ENCODE peak calls at places on chromosomes 1 and 21, in eight cellular contexts. E, H, C, D, P, F, U and M are unnamed samples. For H3K36me3, the result is how much of the 10 kb centered on the place peaks cover.

GRCh38 chr1:24927473-24927872 is 2.6 kb downstream of the RUNX3 start:
- DNase-seq in E (no peak), H (peak), C (no peak), D (no peak), P (no peak), F (no peak), U (no peak), M (no peak)

GRCh38 chr1:112092656-112093371 is 103.3 kb upstream of the KCND3 start:
- DNase-seq in E (no peak), H (no peak), C (no peak), D (no peak), P (no peak), F (no peak), U (no peak), M (no peak)

GRCh38 chr21:37700641-37701202 is 215.5 kb downstream of the KCNJ6 start:
- DNase-seq in E (no peak), H (no peak), C (peak), D (peak), P (peak), F (no peak), U (peak), M (no peak)

GRCh38 chr21:45376459-45377324 is 28.3 kb upstream of the COL18A1 start:
- DNase-seq in E (peak), H (no peak), C (peak), D (no peak), P (no peak), F (peak), U (no peak), M (no peak)

GRCh38 chr1:216457356-216457755 is 34.1 kb upstream of the USH2A start:
- DNase-seq in E (no peak), H (no peak), C (no peak), D (no peak), P (no peak), F (no peak), U (no peak), M (no peak)

GRCh38 chr1:107936498-107937481 is 28.2 kb downstream of the VAV3 start:
- DNase-seq in E (peak), H (peak), C (no peak), D (no peak), P (peak), F (no peak), U (peak), M (peak)

GRCh38 chr1:59290173-59290954 is 6.5 kb upstream of the FGGY start:
- DNase-seq in E (no peak), H (no peak), C (peak), D (no peak), P (peak), F (no peak), U (peak), M (no peak)

GRCh38 chr1:25208561-25209222 is 23.6 kb downstream of the SYF2 start:
- DNase-seq in E (no peak), H (no peak), C (no peak), D (no peak), P (no peak), F (no peak), U (no peak), M (no peak)

GRCh38 chr1:236491469-236492136 is 32.2 kb upstream of the LGALS8 start:
- DNase-seq in E (no peak), H (no peak), C (no peak), D (no peak), P (no peak), F (no peak), U (no peak), M (no peak)

GRCh38 chr1:81032973-81033425 is 767.7 kb upstream of the ADGRL2 start:
- DNase-seq in E (no peak), H (no peak), C (no peak), D (no peak), P (no peak), F (no peak), U (no peak), M (no peak)

GRCh38 chr1:67532452-67533216 is 102.4 kb upstream of the SERBP1 start:
- DNase-seq in E (peak), H (no peak), C (peak), D (peak), P (peak), F (peak), U (peak), M (peak)

GRCh38 chr1:166730299-166730888 is 108.9 kb upstream of the POGK start:
- DNase-seq in E (no peak), H (no peak), C (no peak), D (no peak), P (peak), F (no peak), U (no peak), M (no peak)

GRCh38 chr1:108715932-108716331 is 3.2 kb downstream of the FNDC7 start:
- DNase-seq in E (no peak), H (no peak), C (no peak), D (no peak), P (no peak), F (no peak), U (no peak), M (no peak)

GRCh38 chr1:163836446-163836845 is 514.7 kb downstream of the NUF2 start:
- DNase-seq in E (no peak), H (no peak), C (no peak), D (no peak), P (no peak), F (no peak), U (no peak), M (no peak)

GRCh38 chr21:34553199-34553952 is 41.4 kb upstream of the KCNE1 start:
- DNase-seq in E (no peak), H (no peak), C (no peak), D (no peak), P (peak), F (no peak), U (peak), M (no peak)

GRCh38 chr1:29119365-29119929 is 4.3 kb downstream of the TMEM200B start:
- DNase-seq in E (no peak), H (no peak), C (no peak), D (no peak), P (no peak), F (peak), U (no peak), M (no peak)

GRCh38 chr1:18974616-18975015 is 18.1 kb upstream of the IFFO2 start:
- DNase-seq in E (no peak), H (no peak), C (no peak), D (no peak), P (no peak), F (no peak), U (no peak), M (no peak)

GRCh38 chr1:18569811-18570545 is 60.7 kb upstream of the PAX7 start:
- DNase-seq in E (no peak), H (no peak), C (no peak), D (no peak), P (no peak), F (no peak), U (no peak), M (no peak)

GRCh38 chr1:32286763-32287162 is 5.1 kb upstream of the HDAC1 start:
- DNase-seq in E (no peak), H (no peak), C (no peak), D (no peak), P (no peak), F (no peak), U (no peak), M (no peak)

GRCh38 chr21:37537391-37537996 is 170.9 kb downstream of the DYRK1A start:
- DNase-seq in E (no peak), H (no peak), C (no peak), D (no peak), P (no peak), F (no peak), U (no peak), M (no peak)

GRCh38 chr1:233238884-233239432 is 56.6 kb downstream of the PCNX2 start:
- DNase-seq in E (no peak), H (no peak), C (no peak), D (no peak), P (no peak), F (no peak), U (peak), M (no peak)

GRCh38 chr1:233241782-233242181 is 53.7 kb downstream of the PCNX2 start:
- DNase-seq in E (no peak), H (no peak), C (no peak), D (no peak), P (no peak), F (no peak), U (no peak), M (no peak)

GRCh38 chr1:233240367-233240766 is 55.2 kb downstream of the PCNX2 start:
- DNase-seq in E (no peak), H (no peak), C (no peak), D (no peak), P (no peak), F (no peak), U (no peak), M (no peak)

GRCh38 chr1:233242827-233243483 is 52.6 kb downstream of the PCNX2 start:
- DNase-seq in E (no peak), H (no peak), C (no peak), D (no peak), P (no peak), F (no peak), U (peak), M (no peak)

GRCh38 chr1:233240839-233241682 is 54.5 kb downstream of the PCNX2 start:
- DNase-seq in E (peak), H (no peak), C (peak), D (peak), P (no peak), F (peak), U (peak), M (no peak)
- H3K36me3 ChIP-seq in E (under half), H (under half), C (under half), D (under half), P (under half), F (under half), U (under half), M (under half)

GRCh38 chr1:155005076-155005971 is 2.7 kb downstream of the ZBTB7B start:
- DNase-seq in E (peak), H (peak), C (no peak), D (peak), P (no peak), F (peak), U (no peak), M (no peak)
- H3K4me3 ChIP-seq in E (no peak), H (peak), C (no peak), D (no peak), P (no peak), F (no peak), U (no peak), M (no peak)

DNA sequence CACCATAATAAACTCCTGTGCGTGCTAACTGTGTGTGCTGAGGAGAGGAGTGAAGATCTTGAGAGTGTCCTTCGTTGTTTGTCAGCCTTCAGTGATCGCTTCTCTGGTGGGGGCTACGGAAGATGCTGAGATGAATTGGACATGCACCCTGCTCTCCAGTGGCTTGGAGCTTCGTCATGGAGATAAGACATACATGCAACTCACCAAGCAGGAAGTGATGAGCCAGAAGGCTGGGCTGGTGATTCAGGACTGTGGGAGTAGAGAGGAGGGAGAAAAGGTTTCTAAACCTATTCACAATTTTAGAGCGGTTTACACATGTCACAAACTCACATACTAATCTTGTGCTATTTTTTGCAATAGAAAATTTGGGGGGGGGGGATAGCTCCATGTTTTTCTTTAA is 128.9 kb upstream of the ADAR start:
- DNase-seq in E (no peak), H (no peak), C (no peak), D (no peak), P (peak), F (peak), U (no peak), M (no peak)
- H3K36me3 ChIP-seq in E (under half), H (under half), C (under half), D (under half), P (under half), F (under half), U (under half), M (under half)

GRCh38 chr1:235035928-235036327 is 92.7 kb downstream of the TOMM20 start:
- DNase-seq in E (no peak), H (no peak), C (no peak), D (no peak), P (no peak), F (no peak), U (no peak), M (no peak)
- H3K4me3 ChIP-seq in E (no peak), H (no peak), C (no peak), D (no peak), P (no peak), F (no peak), U (no peak), M (no peak)

DNA sequence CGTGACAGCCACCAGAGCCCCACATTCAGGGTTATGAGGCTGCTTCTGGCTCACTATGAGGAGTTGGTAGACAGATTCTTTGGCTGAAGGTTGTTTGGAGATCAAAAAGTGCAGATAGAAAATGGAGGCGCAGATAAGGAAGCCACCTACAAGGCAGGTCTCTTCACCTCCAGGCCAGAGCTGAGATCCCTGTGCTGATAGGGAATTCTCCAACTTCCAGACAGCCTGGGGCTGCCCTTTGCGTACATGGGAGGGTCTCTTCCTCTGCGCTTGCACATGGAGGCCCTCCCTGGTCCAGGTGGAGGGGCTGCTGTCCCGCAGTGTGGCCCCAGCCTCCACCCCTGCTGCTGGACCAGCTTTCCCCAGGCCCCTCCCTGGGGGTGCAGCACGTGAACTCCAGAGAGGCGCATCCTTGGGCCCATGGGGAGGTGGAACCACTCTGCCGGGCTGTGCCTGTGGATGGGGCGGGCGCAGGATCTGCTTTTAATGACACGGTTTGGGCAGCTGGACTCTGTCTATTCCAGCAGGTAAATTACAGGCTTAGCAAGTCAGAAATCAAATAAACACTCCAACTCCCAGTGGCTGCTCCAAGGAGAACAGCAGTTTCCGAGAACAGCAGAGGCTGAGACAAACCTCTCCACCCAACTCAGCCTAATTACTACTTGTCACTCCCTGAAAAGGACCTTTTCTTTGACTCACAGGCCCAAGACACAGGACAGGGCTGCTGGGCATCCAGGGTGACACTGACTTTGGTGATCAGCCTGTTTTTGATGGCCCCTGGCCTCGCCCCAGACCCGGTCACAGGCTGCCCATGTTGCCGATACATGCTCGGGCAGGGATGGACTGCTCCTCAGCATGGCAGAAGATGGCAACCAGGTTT is 12.4 kb downstream of the OXCT2 start:
- DNase-seq in E (no peak), H (no peak), C (no peak), D (no peak), P (no peak), F (no peak), U (no peak), M (no peak)
- H3K36me3 ChIP-seq in E (half or more), H (under half), C (under half), D (under half), P (under half), F (under half), U (under half), M (under half)